ENCODE peak calls at places on chromosomes 4 and X, in seven cellular contexts. A is H9, K is neuronal stem cell, R is IMR-90, T is trophoblast cell, W is H1, Q is mesenchymal stem cell. O is an unnamed sample.
A peak's percentile ranks its signal among the peaks of the same experiment; 100 is the strongest.

GRCh38 chr4:118327554-118328241 is 25.1 kb downstream of the PRSS12 start:
- DNase-seq in T (no peak), Q (no peak), A (no peak), R (peak; percentile 59), K (no peak), W (no peak), O (no peak)

GRCh38 chr4:48331577-48332340 is 9.6 kb upstream of the SLAIN2 start:
- DNase-seq in W (no peak), Q (peak; percentile 94), A (no peak), K (no peak), T (peak; percentile 99), R (peak; percentile 66), O (no peak)

GRCh38 chrX:70508296-70508911 is 63.8 kb downstream of the DLG3 start:
- DNase-seq in A (peak; percentile 33), T (no peak), K (no peak), W (no peak), Q (peak; percentile 1), R (peak; percentile 8), O (peak; percentile 76)

GRCh38 chr4:46994007-46994405 is 625 bp upstream of the GABRA4 start:
- DNase-seq in K (no peak), Q (no peak), W (no peak), T (no peak), A (no peak), R (peak; percentile 8), O (no peak)

GRCh38 chr4:10371869-10372471 is 85.3 kb downstream of the ZNF518B start:
- DNase-seq in K (no peak), T (peak; percentile 26), A (peak; percentile 63), W (peak; percentile 47), R (peak; percentile 2), Q (no peak), O (peak; percentile 7)

GRCh38 chr4:186627226-186627865 is 72.0 kb upstream of the MTNR1A start:
- DNase-seq in W (no peak), K (no peak), A (no peak), Q (peak; percentile 45), T (peak; percentile 34), R (peak; percentile 52), O (peak; percentile 38)

GRCh38 chr4:121785479-121785878 is 15.6 kb upstream of the EXOSC9 start:
- DNase-seq in A (no peak), K (no peak), T (peak; percentile 13), W (no peak), R (no peak), Q (no peak), O (no peak)

GRCh38 chr4:137997496-137997895 is 244.7 kb downstream of the SLC7A11 start:
- DNase-seq in K (peak; percentile 21), T (no peak), R (no peak), A (no peak), Q (no peak), W (no peak), O (no peak)

GRCh38 chr4:8759987-8760386 is 111.7 kb downstream of the HMX1 start:
- DNase-seq in R (no peak), A (no peak), T (no peak), K (no peak), W (no peak), Q (no peak), O (no peak)

GRCh38 chr4:105135746-105136145 is 10.9 kb upstream of the TET2 start:
- DNase-seq in K (no peak), Q (peak; percentile 71), R (no peak), A (no peak), W (no peak), T (peak; percentile 62), O (peak; percentile 82)

GRCh38 chrX:140664939-140665338 is 44.6 kb upstream of the LINC00632 start:
- DNase-seq in K (no peak), Q (peak; percentile 25), T (peak; percentile 36), A (no peak), W (no peak), R (peak; percentile 18), O (peak; percentile 11)

GRCh38 chrX:106783716-106784115 is 18.8 kb upstream of the TBC1D8B start:
- DNase-seq in R (no peak), Q (no peak), A (peak; percentile 50), K (no peak), W (peak; percentile 45), T (no peak), O (peak; percentile 5)

GRCh38 chrX:70089575-70090297 is 27.5 kb downstream of the OTUD6A start:
- DNase-seq in W (no peak), K (no peak), R (peak; percentile 62), Q (peak; percentile 0), A (no peak), T (peak; percentile 63), O (no peak)

GRCh38 chrX:144586756-144587155 is 660.5 kb upstream of the SPANXN1 start:
- DNase-seq in K (no peak), T (peak; percentile 51), Q (peak; percentile 64), R (no peak), A (no peak), W (no peak), O (no peak)

GRCh38 chrX:68121835-68122234 is 311.5 kb downstream of the OPHN1 start:
- DNase-seq in Q (no peak), A (no peak), R (no peak), T (no peak), K (no peak), W (no peak), O (no peak)

GRCh38 chrX:68121371-68121770 is 311.9 kb downstream of the OPHN1 start:
- DNase-seq in T (no peak), K (no peak), A (no peak), Q (no peak), W (no peak), R (no peak), O (no peak)
- H2BK5ac ChIP-seq in T (no peak overlapping the region), K (no peak overlapping the region), A (no peak overlapping the region), Q (no peak overlapping the region), W (no peak overlapping the region), R (no peak overlapping the region), O (no peak overlapping the region)

DNA sequence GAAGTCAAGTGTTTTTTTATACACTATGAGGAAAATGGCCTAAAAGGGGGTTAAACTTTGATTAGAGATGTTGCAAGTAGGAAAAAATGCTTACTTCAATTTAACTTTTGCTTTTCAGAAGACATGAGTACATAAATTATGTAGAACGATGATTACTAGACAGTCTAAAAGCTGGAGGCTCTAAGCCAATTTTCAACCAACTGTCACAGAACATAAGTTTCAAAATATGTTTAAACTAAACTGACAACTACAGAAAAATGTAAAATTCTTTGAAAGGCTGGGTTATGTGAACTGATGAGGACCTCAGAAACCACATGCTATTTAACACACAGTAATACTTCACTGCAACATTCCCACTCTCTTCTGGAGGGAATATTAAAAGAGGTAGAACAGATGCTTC is 83.5 kb downstream of the SHISA3 start:
- DNase-seq in Q (no peak), K (no peak), W (no peak), T (no peak), A (no peak), R (no peak), O (no peak)
- H2BK5ac ChIP-seq in Q (no peak overlapping the region), K (no peak overlapping the region), W (no peak overlapping the region), T (no peak overlapping the region), A (no peak overlapping the region), R (no peak overlapping the region), O (no peak overlapping the region)

DNA sequence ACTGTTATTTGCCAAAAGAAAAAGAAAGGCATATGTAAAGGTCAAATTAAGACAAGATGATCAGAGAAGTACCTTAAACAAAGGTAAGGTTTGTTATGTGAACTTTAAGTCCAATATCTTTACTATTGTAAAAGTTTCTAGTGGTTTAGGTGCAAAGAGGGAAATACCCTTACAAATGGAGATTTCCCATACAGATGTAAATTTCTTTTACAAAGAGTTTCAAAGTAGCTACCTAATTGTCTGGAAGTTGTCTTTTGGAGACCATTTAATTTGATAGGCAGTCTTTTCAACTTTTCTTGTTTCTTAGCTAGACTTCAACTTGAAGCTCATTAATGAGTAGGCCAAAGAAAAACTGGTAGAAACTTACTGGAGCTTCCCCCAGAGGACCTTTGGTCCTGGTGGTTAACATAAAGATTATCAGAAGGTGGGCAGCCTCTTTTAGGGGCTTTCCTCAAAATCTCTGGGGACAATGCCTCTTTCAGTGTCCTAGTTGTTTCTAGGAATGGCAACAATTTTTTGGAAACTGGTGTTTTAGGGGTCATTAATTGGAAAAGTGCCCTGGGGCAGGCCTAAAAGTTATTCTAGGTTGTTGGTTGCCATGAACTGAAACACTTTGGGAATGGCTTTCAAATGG is 297.3 kb downstream of the GUCY2F start:
- DNase-seq in W (no peak), R (no peak), Q (no peak), K (no peak), A (no peak), T (no peak), O (no peak)
- H2BK5ac ChIP-seq in W (peak overlapping the region; percentile 35), R (no peak overlapping the region), Q (no peak overlapping the region), K (no peak overlapping the region), A (no peak overlapping the region), T (no peak overlapping the region), O (no peak overlapping the region)

GRCh38 chrX:68193234-68193633 is 240.1 kb downstream of the OPHN1 start:
- DNase-seq in Q (no peak), W (no peak), K (no peak), A (no peak), T (peak; percentile 3), R (no peak), O (no peak)
- H2BK5ac ChIP-seq in Q (no peak overlapping the region), W (no peak overlapping the region), K (no peak overlapping the region), A (no peak overlapping the region), T (no peak overlapping the region), R (no peak overlapping the region), O (no peak overlapping the region)

GRCh38 chr4:71198958-71199357 is 139.9 kb upstream of the SLC4A4 start:
- DNase-seq in T (no peak), A (no peak), W (no peak), K (no peak), Q (no peak), R (no peak), O (no peak)

GRCh38 chr4:71194454-71194853 is 144.4 kb upstream of the SLC4A4 start:
- DNase-seq in Q (no peak), K (no peak), R (no peak), A (no peak), W (no peak), T (no peak), O (no peak)

GRCh38 chr4:71200944-71201533 is 137.8 kb upstream of the SLC4A4 start:
- DNase-seq in T (no peak), K (no peak), A (no peak), Q (no peak), W (no peak), R (no peak), O (peak; percentile 13)

DNA sequence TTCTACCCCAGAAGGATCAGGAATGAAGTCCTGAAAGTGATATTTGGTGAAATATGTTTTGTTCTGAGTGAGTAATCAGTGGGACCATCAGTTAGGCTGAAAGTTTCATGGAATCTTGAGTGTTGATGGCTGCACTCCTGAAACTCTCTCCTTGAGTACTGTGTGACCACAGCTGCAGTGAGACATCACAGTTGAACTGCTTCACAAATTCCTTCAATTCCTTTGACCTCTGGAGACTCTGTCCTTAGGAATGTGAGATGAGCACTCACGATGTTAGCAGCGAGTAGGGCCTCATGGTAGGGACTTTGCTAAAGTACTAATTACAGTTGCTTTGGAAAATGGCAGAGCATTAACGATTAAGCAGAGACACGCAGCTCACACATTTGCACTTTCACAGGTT is 142.9 kb upstream of the SLC4A4 start:
- DNase-seq in W (no peak), T (peak; percentile 82), A (peak; percentile 34), Q (peak; percentile 80), K (peak; percentile 4), R (peak; percentile 87), O (peak; percentile 94)
- H2BK5ac ChIP-seq in W (no peak overlapping the region), T (no peak overlapping the region), A (no peak overlapping the region), Q (peak overlapping the region; percentile 66), K (no peak overlapping the region), R (peak overlapping the region; percentile 76), O (no peak overlapping the region)

GRCh38 chr4:152235718-152236117 is 300.2 kb downstream of the FBXW7 start:
- DNase-seq in T (peak; percentile 31), A (no peak), K (no peak), W (no peak), R (no peak), Q (no peak), O (peak; percentile 31)
- H2BK5ac ChIP-seq in T (no peak overlapping the region), A (no peak overlapping the region), K (no peak overlapping the region), W (no peak overlapping the region), R (no peak overlapping the region), Q (no peak overlapping the region), O (no peak overlapping the region)